ENCODE peak calls at places on chromosomes 12 and 14, in ten cellular contexts. X, K, O, U, F, Q, H, E, S and I are unnamed samples.

GRCh38 chr14:33534636-33535035 is 416.2 kb downstream of the EGLN3 start:
- DNase-seq in X (no peak), K (no peak), O (no peak), U (no peak), F (no peak), Q (no peak), H (no peak), E (no peak), S (no peak), I (no peak)

GRCh38 chr14:67526676-67527459 is 6.2 kb upstream of the PLEKHH1 start:
- DNase-seq in X (peak; percentile 76), K (no peak), O (peak; percentile 70), U (peak; percentile 58), F (peak; percentile 36), Q (no peak), H (no peak), E (no peak), S (no peak), I (peak; percentile 24)

GRCh38 chr14:99604766-99605298 is 825 bp upstream of the CCDC85C start:
- DNase-seq in X (no peak), K (no peak), O (no peak), U (no peak), F (peak; percentile 70), Q (peak; percentile 69), H (peak; percentile 75), E (no peak), S (no peak), I (no peak)

GRCh38 chr12:4830568-4830967 is 79.1 kb upstream of the KCNA1 start:
- DNase-seq in X (no peak), K (no peak), O (no peak), U (no peak), F (no peak), Q (no peak), H (no peak), E (no peak), S (no peak), I (no peak)

GRCh38 chr14:92033433-92033832 is 6.4 kb downstream of the TRIP11 start:
- DNase-seq in X (no peak), K (no peak), O (no peak), U (no peak), F (no peak), Q (no peak), H (no peak), E (no peak), S (no peak), I (no peak)

GRCh38 chr12:52515927-52516831 is 4.0 kb downstream of the KRT5 start:
- DNase-seq in X (no peak), K (peak; percentile 13), O (peak; percentile 10), U (no peak), F (no peak), Q (no peak), H (no peak), E (no peak), S (no peak), I (no peak)

GRCh38 chr14:53450871-53451270 is 297.7 kb upstream of the DDHD1 start:
- DNase-seq in X (no peak), K (no peak), O (peak; percentile 57), U (no peak), F (no peak), Q (no peak), H (no peak), E (no peak), S (no peak), I (no peak)

GRCh38 chr12:49796155-49796554 is 32.1 kb downstream of the NCKAP5L start:
- DNase-seq in X (no peak), K (no peak), O (no peak), U (no peak), F (no peak), Q (no peak), H (no peak), E (no peak), S (no peak), I (no peak)

GRCh38 chr14:32432813-32433538 is 103.9 kb downstream of the AKAP6 start:
- DNase-seq in X (no peak), K (no peak), O (no peak), U (no peak), F (no peak), Q (no peak), H (no peak), E (no peak), S (no peak), I (no peak)

GRCh38 chr14:33986804-33987203 is 35.9 kb upstream of the EGLN3 start:
- DNase-seq in X (no peak), K (no peak), O (no peak), U (no peak), F (no peak), Q (no peak), H (no peak), E (no peak), S (no peak), I (no peak)

GRCh38 chr12:92927436-92928116 is 1.5 kb downstream of the EEA1 start:
- DNase-seq in X (no peak), K (no peak), O (no peak), U (no peak), F (no peak), Q (no peak), H (no peak), E (no peak), S (no peak), I (no peak)

GRCh38 chr12:6080149-6081045 is 44.1 kb downstream of the VWF start:
- DNase-seq in X (no peak), K (no peak), O (no peak), U (no peak), F (no peak), Q (no peak), H (no peak), E (no peak), S (no peak), I (no peak)